ENCODE peak calls at places on chromosomes 3 and 15, in four cellular contexts. X is GM12892, Q is iris pigment epithelial cell, L is AML-193. M is an unnamed sample.

GRCh38 chr15:65935391-65935790 is 66.1 kb downstream of the RAB11A start:
- DNase-seq in L (no peak), Q (no peak), X (no peak), M (no peak)

GRCh38 chr3:171654809-171655208 is 155.5 kb downstream of the PLD1 start:
- DNase-seq in X (no peak), L (no peak), Q (peak), M (no peak)

GRCh38 chr3:38646062-38646461 is 3.4 kb downstream of the SCN5A start:
- DNase-seq in L (no peak), X (no peak), Q (no peak), M (no peak)

GRCh38 chr15:99371180-99372103 is 120.2 kb downstream of the LRRC28 start:
- DNase-seq in L (no peak), X (no peak), Q (peak), M (no peak)

GRCh38 chr3:39718674-39719595 is 90.5 kb upstream of the MYRIP start:
- DNase-seq in Q (peak), L (no peak), X (no peak), M (no peak)

GRCh38 chr3:59142581-59142980 is 92.8 kb upstream of the CFAP20DC start:
- DNase-seq in X (no peak), Q (no peak), L (no peak), M (no peak)

GRCh38 chr3:106824856-106825255 is 552.4 kb upstream of the CCDC54 start:
- DNase-seq in X (no peak), Q (peak), L (no peak), M (no peak)

GRCh38 chr15:76991741-76992645 is 2.9 kb upstream of the PSTPIP1 start:
- DNase-seq in X (no peak), L (no peak), Q (no peak), M (no peak)

GRCh38 chr3:48565591-48566400 is 2.2 kb upstream of the UCN2 start:
- DNase-seq in L (peak), X (no peak), Q (peak), M (no peak)

GRCh38 chr3:80227216-80227615 is 459.4 kb upstream of the ROBO1 start:
- DNase-seq in Q (peak), L (no peak), X (no peak), M (no peak)

GRCh38 chr15:74040115-74040850 is 42.1 kb downstream of the GOLGA6A start:
- DNase-seq in X (no peak), L (no peak), Q (peak), M (no peak)

GRCh38 chr3:184737063-184737462 is 25.2 kb upstream of the MAGEF1 start:
- DNase-seq in Q (no peak), L (no peak), X (no peak), M (no peak)

GRCh38 chr15:65824031-65824743 is 32.1 kb upstream of the DENND4A start:
- DNase-seq in Q (peak), X (no peak), L (peak), M (peak)

GRCh38 chr3:120420360-120420759 is 30.4 kb downstream of the FSTL1 start:
- DNase-seq in X (no peak), L (no peak), Q (no peak), M (no peak)

GRCh38 chr15:78077053-78077859 is at the start of gene TBC1D2B:
- DNase-seq in Q (no peak), X (peak), L (peak), M (peak)